ENCODE peak calls at places on chromosomes 1 and 21, in nine cellular contexts. M is GM23338, L is H1, U is hepatocyte, H is mammary epithelial cell, N is fibroblast of lung, F is A549, A is neural progenitor cell, Y is endothelial cell of umbilical vein. I is an unnamed sample.

GRCh38 chr1:117365350-117366280 is 1.6 kb upstream of the MAN1A2 start:
- DNase-seq in M (no peak), L (no peak), U (no peak), H (no peak), N (peak), F (no peak), A (no peak), Y (no peak), I (peak)

GRCh38 chr1:106937104-106937503 is 119.4 kb upstream of the PRMT6 start:
- DNase-seq in M (no peak), L (no peak), U (no peak), H (peak), N (peak), F (no peak), A (no peak), Y (no peak), I (no peak)

GRCh38 chr21:31597683-31598082 is 61.8 kb upstream of the SOD1 start:
- DNase-seq in M (no peak), L (no peak), U (no peak), H (no peak), N (no peak), F (no peak), A (no peak), Y (no peak), I (no peak)

GRCh38 chr1:61254629-61255323 is 172.4 kb downstream of the NFIA start:
- DNase-seq in M (no peak), L (no peak), U (peak), H (peak), N (peak), F (no peak), A (no peak), Y (peak), I (peak)

GRCh38 chr1:92960395-92961130 is 699 bp downstream of the DIPK1A start:
- DNase-seq in M (peak), L (no peak), U (peak), H (peak), N (peak), F (peak), A (peak), Y (peak), I (peak)

GRCh38 chr1:230426246-230427101 is at the start of gene PGBD5:
- DNase-seq in M (peak), L (peak), U (peak), H (peak), N (peak), F (peak), A (peak), Y (peak), I (peak)

GRCh38 chr1:154328318-154329151 is 3.2 kb downstream of the ATP8B2 start:
- DNase-seq in M (peak), L (peak), U (peak), H (peak), N (peak), F (no peak), A (peak), Y (peak), I (peak)

GRCh38 chr1:220046052-220046930 is at the start of gene EPRS1:
- DNase-seq in M (peak), L (peak), U (peak), H (peak), N (peak), F (peak), A (peak), Y (peak), I (peak)

GRCh38 chr1:100302756-100303155 is 36.7 kb downstream of the RTCA start:
- DNase-seq in M (no peak), L (no peak), U (no peak), H (no peak), N (no peak), F (no peak), A (no peak), Y (no peak), I (no peak)

GRCh38 chr1:14919755-14920154 is 233.8 kb upstream of the TMEM51 start:
- DNase-seq in M (no peak), L (no peak), U (no peak), H (no peak), N (no peak), F (no peak), A (no peak), Y (no peak), I (peak)

GRCh38 chr1:59670662-59671061 is 144.1 kb upstream of the HOOK1 start:
- DNase-seq in M (no peak), L (no peak), U (no peak), H (no peak), N (no peak), F (no peak), A (no peak), Y (no peak), I (no peak)

GRCh38 chr21:37128069-37128468 is 55.0 kb downstream of the TTC3 start:
- DNase-seq in M (no peak), L (no peak), U (no peak), H (peak), N (no peak), F (no peak), A (no peak), Y (no peak), I (no peak)

GRCh38 chr1:9558271-9558945 is 19.1 kb downstream of the SLC25A33 start:
- DNase-seq in M (no peak), L (no peak), U (no peak), H (no peak), N (no peak), F (no peak), A (no peak), Y (no peak), I (no peak)

GRCh38 chr1:15007842-15008241 is 145.7 kb upstream of the TMEM51 start:
- DNase-seq in M (no peak), L (no peak), U (no peak), H (no peak), N (no peak), F (no peak), A (no peak), Y (peak), I (no peak)

GRCh38 chr1:94535879-94536278 is 5.7 kb downstream of the F3 start:
- DNase-seq in M (no peak), L (no peak), U (no peak), H (peak), N (no peak), F (no peak), A (no peak), Y (no peak), I (no peak)

GRCh38 chr1:108747128-108747827 is 804 bp downstream of the STXBP3 start:
- DNase-seq in M (peak), L (peak), U (peak), H (peak), N (peak), F (peak), A (peak), Y (peak), I (peak)

GRCh38 chr1:94955767-94956632 is 29.1 kb upstream of the CNN3 start:
- DNase-seq in M (no peak), L (no peak), U (peak), H (no peak), N (peak), F (no peak), A (no peak), Y (peak), I (no peak)

GRCh38 chr1:99685516-99686180 is 39.7 kb downstream of the PALMD start:
- DNase-seq in M (peak), L (peak), U (peak), H (peak), N (peak), F (peak), A (peak), Y (peak), I (no peak)

GRCh38 chr1:95547000-95547399 is 313.0 kb downstream of the RWDD3 start:
- DNase-seq in M (no peak), L (no peak), U (no peak), H (peak), N (no peak), F (no peak), A (no peak), Y (no peak), I (no peak)

GRCh38 chr1:160705176-160705745 is 6.4 kb downstream of the CD48 start:
- DNase-seq in M (no peak), L (no peak), U (no peak), H (no peak), N (no peak), F (no peak), A (no peak), Y (no peak), I (no peak)

GRCh38 chr1:101066260-101066936 is 40.8 kb upstream of the DPH5 start:
- DNase-seq in M (no peak), L (no peak), U (no peak), H (no peak), N (no peak), F (no peak), A (no peak), Y (no peak), I (no peak)

GRCh38 chr1:228141082-228141870 is 1.2 kb downstream of the GUK1 start:
- DNase-seq in M (no peak), L (no peak), U (peak), H (peak), N (no peak), F (no peak), A (no peak), Y (peak), I (peak)

GRCh38 chr1:37722181-37723071 is 30.1 kb downstream of the CDCA8 start:
- DNase-seq in M (no peak), L (no peak), U (no peak), H (no peak), N (no peak), F (no peak), A (no peak), Y (no peak), I (peak)

GRCh38 chr1:203402609-203403337 is 51.9 kb upstream of the FMOD start:
- DNase-seq in M (no peak), L (no peak), U (no peak), H (peak), N (peak), F (no peak), A (no peak), Y (peak), I (no peak)

GRCh38 chr1:45568421-45568820 is 15.4 kb upstream of the NASP start:
- DNase-seq in M (no peak), L (no peak), U (no peak), H (no peak), N (no peak), F (no peak), A (no peak), Y (no peak), I (no peak)

GRCh38 chr21:44908496-44908895 is 12.2 kb downstream of the ITGB2 start:
- DNase-seq in M (no peak), L (no peak), U (no peak), H (no peak), N (no peak), F (no peak), A (no peak), Y (no peak), I (no peak)

GRCh38 chr1:200288226-200288625 is 121.6 kb downstream of the ZNF281 start:
- DNase-seq in M (no peak), L (no peak), U (no peak), H (no peak), N (no peak), F (no peak), A (no peak), Y (no peak), I (no peak)

GRCh38 chr1:67146539-67146938 is 11.8 kb upstream of the C1orf141 start:
- DNase-seq in M (no peak), L (no peak), U (no peak), H (peak), N (no peak), F (no peak), A (no peak), Y (no peak), I (no peak)

GRCh38 chr1:6854166-6854565 is 68.9 kb downstream of the CAMTA1 start:
- DNase-seq in M (no peak), L (no peak), U (no peak), H (peak), N (no peak), F (no peak), A (no peak), Y (no peak), I (no peak)

GRCh38 chr1:233166896-233167295 is 128.6 kb downstream of the PCNX2 start:
- DNase-seq in M (no peak), L (no peak), U (no peak), H (no peak), N (no peak), F (no peak), A (no peak), Y (no peak), I (no peak)

GRCh38 chr1:91557039-91557690 is 56.5 kb downstream of the CDC7 start:
- DNase-seq in M (no peak), L (no peak), U (no peak), H (no peak), N (peak), F (no peak), A (no peak), Y (peak), I (peak)

GRCh38 chr1:91091812-91092211 is 70.0 kb upstream of the ZNF644 start:
- DNase-seq in M (no peak), L (no peak), U (no peak), H (no peak), N (no peak), F (peak), A (no peak), Y (peak), I (no peak)

GRCh38 chr1:58932820-58933598 is 149.2 kb upstream of the JUN start:
- DNase-seq in M (no peak), L (no peak), U (peak), H (peak), N (peak), F (peak), A (no peak), Y (no peak), I (peak)

GRCh38 chr21:40622531-40622930 is 224.4 kb downstream of the DSCAM start:
- DNase-seq in M (no peak), L (no peak), U (peak), H (peak), N (no peak), F (no peak), A (no peak), Y (no peak), I (no peak)

GRCh38 chr1:101237229-101237837 is 514 bp downstream of the S1PR1 start:
- DNase-seq in M (peak), L (no peak), U (no peak), H (peak), N (peak), F (no peak), A (peak), Y (peak), I (peak)

GRCh38 chr21:41803316-41803715 is 36.5 kb upstream of the RIPK4 start:
- DNase-seq in M (no peak), L (no peak), U (no peak), H (peak), N (no peak), F (no peak), A (no peak), Y (no peak), I (no peak)

GRCh38 chr1:212607206-212607923 is 1.2 kb upstream of the ATF3 start:
- DNase-seq in M (peak), L (peak), U (no peak), H (peak), N (no peak), F (no peak), A (peak), Y (peak), I (no peak)

GRCh38 chr1:161260939-161261858 is 2.7 kb downstream of the PCP4L1 start:
- DNase-seq in M (no peak), L (no peak), U (peak), H (no peak), N (no peak), F (no peak), A (peak), Y (no peak), I (no peak)

DNA sequence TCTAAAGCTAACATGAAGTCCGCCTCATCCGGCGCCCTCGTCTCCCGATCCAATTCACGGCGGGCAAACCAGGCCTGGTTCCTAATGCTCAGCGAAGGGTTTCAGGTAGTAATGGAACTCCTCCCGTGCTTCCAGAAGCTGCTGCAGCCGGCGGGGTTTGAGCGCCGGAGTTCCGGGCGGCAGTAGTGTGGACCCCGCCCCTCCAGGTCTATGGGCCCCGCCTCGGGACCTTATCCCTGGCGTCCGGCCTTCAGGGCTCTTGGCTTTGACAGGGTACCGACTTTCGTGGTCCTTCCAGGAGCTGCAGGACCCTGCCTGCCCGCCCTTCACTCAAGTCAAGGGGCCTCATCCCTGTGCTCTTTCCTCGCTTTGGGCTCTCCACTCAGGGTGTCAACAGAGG is 304.1 kb downstream of the FAM72C start:
- DNase-seq in M (no peak), L (no peak), U (no peak), H (no peak), N (no peak), F (no peak), A (no peak), Y (no peak), I (no peak)
- TF ChIP-seq CTCF in M (no peak), L (no peak), U (no peak), H (no peak), N (no peak), F (no peak), A (no peak), Y (no peak), I (no peak)

GRCh38 chr1:84435159-84435558 is 36.9 kb downstream of the DNASE2B start:
- DNase-seq in M (no peak), L (no peak), U (no peak), H (no peak), N (no peak), F (no peak), A (no peak), Y (no peak), I (no peak)

GRCh38 chr1:84436907-84437667 is 38.8 kb downstream of the DNASE2B start:
- DNase-seq in M (no peak), L (no peak), U (no peak), H (no peak), N (no peak), F (no peak), A (no peak), Y (no peak), I (no peak)

GRCh38 chr1:84433253-84434080 is 35.2 kb downstream of the DNASE2B start:
- DNase-seq in M (peak), L (no peak), U (peak), H (peak), N (peak), F (peak), A (peak), Y (peak), I (peak)

GRCh38 chr1:84434081-84434755 is 35.9 kb downstream of the DNASE2B start:
- DNase-seq in M (no peak), L (no peak), U (no peak), H (peak), N (no peak), F (no peak), A (no peak), Y (no peak), I (no peak)

GRCh38 chr1:84434756-84435142 is 36.5 kb downstream of the DNASE2B start:
- DNase-seq in M (no peak), L (no peak), U (no peak), H (no peak), N (no peak), F (no peak), A (no peak), Y (no peak), I (no peak)
- H3K4me2 ChIP-seq in M (no peak), L (no peak), U (no peak), H (no peak), N (peak), F (no peak), A (no peak), Y (no peak), I (peak)

GRCh38 chr1:31762726-31763670 is 1.1 kb downstream of the ADGRB2 start:
- DNase-seq in M (peak), L (peak), U (peak), H (peak), N (peak), F (peak), A (peak), Y (peak), I (peak)
- TF ChIP-seq CTCF in M (peak), L (no peak), U (peak), H (peak), N (peak), F (peak), A (peak), Y (peak), I (peak)

GRCh38 chr21:26148834-26149354 is 21.7 kb downstream of the APP start:
- DNase-seq in M (peak), L (no peak), U (no peak), H (peak), N (peak), F (no peak), A (peak), Y (peak), I (peak)

GRCh38 chr21:26148071-26148470 is 22.5 kb downstream of the APP start:
- DNase-seq in M (peak), L (no peak), U (no peak), H (no peak), N (no peak), F (peak), A (peak), Y (peak), I (peak)

GRCh38 chr21:26144026-26144425 is 26.5 kb downstream of the APP start:
- DNase-seq in M (no peak), L (no peak), U (no peak), H (no peak), N (no peak), F (no peak), A (no peak), Y (no peak), I (no peak)

GRCh38 chr21:26147535-26147934 is 23.0 kb downstream of the APP start:
- DNase-seq in M (no peak), L (no peak), U (no peak), H (no peak), N (no peak), F (no peak), A (peak), Y (no peak), I (no peak)

GRCh38 chr21:26146681-26147080 is 23.9 kb downstream of the APP start:
- DNase-seq in M (no peak), L (no peak), U (no peak), H (no peak), N (no peak), F (no peak), A (no peak), Y (no peak), I (no peak)
- H3K4me2 ChIP-seq in M (no peak), L (no peak), U (no peak), H (no peak), N (no peak), F (peak), A (peak), Y (no peak), I (no peak)

GRCh38 chr1:214604543-214604942 is 1.5 kb downstream of the CENPF start:
- DNase-seq in M (no peak), L (no peak), U (no peak), H (no peak), N (no peak), F (no peak), A (no peak), Y (peak), I (peak)

GRCh38 chr1:214603819-214604252 is 841 bp downstream of the CENPF start:
- DNase-seq in M (peak), L (no peak), U (no peak), H (no peak), N (no peak), F (no peak), A (peak), Y (peak), I (peak)

GRCh38 chr1:214602764-214603657 is at the start of gene CENPF:
- DNase-seq in M (peak), L (peak), U (peak), H (peak), N (peak), F (peak), A (peak), Y (peak), I (peak)
- TF ChIP-seq CTCF in M (no peak), L (no peak), U (no peak), H (no peak), N (peak), F (no peak), A (peak), Y (no peak), I (peak)

DNA sequence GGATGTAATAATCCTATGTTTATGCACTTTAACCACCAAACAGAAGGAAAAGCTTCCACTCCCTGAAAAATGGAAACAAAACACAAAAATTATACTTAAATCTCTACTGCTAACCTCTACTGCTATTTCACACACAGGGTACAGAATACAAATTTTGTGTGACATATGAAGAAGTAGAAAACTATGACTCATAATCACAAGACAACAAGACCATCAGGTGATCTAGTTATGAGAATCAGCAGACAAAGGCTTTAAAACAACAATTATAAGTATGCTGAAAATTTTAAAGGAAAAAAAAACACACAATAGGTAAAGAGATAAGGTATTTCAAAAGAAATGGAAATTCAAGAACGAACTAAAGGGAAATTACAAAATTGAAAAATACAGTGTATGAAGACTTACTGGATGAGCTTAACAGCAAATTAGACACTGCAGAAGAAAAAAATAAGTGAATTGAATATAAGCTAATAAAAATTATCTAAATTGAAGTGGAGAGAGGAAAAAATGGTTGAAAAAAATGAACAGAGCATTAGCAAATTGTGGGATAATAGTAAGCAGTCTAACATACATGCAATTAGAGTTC is 13.6 kb upstream of the NAV1 start:
- DNase-seq in M (no peak), L (no peak), U (no peak), H (no peak), N (no peak), F (no peak), A (no peak), Y (no peak), I (no peak)
- H3K4me2 ChIP-seq in M (no peak), L (no peak), U (no peak), H (no peak), N (no peak), F (no peak), A (no peak), Y (no peak), I (no peak)

I was measured in osteoblast.